ENCODE peak calls at places on chromosomes 11 and 22, in seven cellular contexts. One of them, this sample, is unnamed.
A peak's percentile ranks its signal among the peaks of the same experiment; 100 is the strongest.

GRCh38 chr11:122618927-122619326 is 36.6 kb upstream of the UBASH3B start:
- DNase-seq in BJ: no peak
- DNase-seq in cardiac fibroblast: no peak
- DNase-seq in PC-9: no peak
- DNase-seq in bronchial epithelial cell: no peak
- DNase-seq in left ventricle myocardium inferior: no peak
- DNase-seq in spleen: no peak
- DNase-seq in this sample: no peak

GRCh38 chr11:34783816-34784317 is 132.3 kb downstream of the APIP start:
- DNase-seq in BJ: no peak
- DNase-seq in cardiac fibroblast: no peak
- DNase-seq in PC-9: peak; percentile 43
- DNase-seq in bronchial epithelial cell: peak; percentile 35
- DNase-seq in left ventricle myocardium inferior: no peak
- DNase-seq in spleen: no peak
- DNase-seq in this sample: no peak

GRCh38 chr22:43867839-43868652 is 5.7 kb upstream of the SULT4A1 start:
- DNase-seq in BJ: no peak
- DNase-seq in cardiac fibroblast: peak; percentile 56
- DNase-seq in PC-9: no peak
- DNase-seq in bronchial epithelial cell: peak; percentile 38
- DNase-seq in left ventricle myocardium inferior: peak; percentile 58
- DNase-seq in spleen: peak; percentile 75
- DNase-seq in this sample: peak; percentile 76

GRCh38 chr11:93080146-93080759 is 110.8 kb downstream of the MTNR1B start:
- DNase-seq in BJ: no peak
- DNase-seq in cardiac fibroblast: no peak
- DNase-seq in PC-9: no peak
- DNase-seq in bronchial epithelial cell: no peak
- DNase-seq in left ventricle myocardium inferior: no peak
- DNase-seq in spleen: no peak
- DNase-seq in this sample: no peak

GRCh38 chr11:11605821-11606450 is 15.9 kb downstream of the GALNT18 start:
- DNase-seq in BJ: no peak
- DNase-seq in cardiac fibroblast: no peak
- DNase-seq in PC-9: no peak
- DNase-seq in bronchial epithelial cell: peak; percentile 54
- DNase-seq in left ventricle myocardium inferior: no peak
- DNase-seq in spleen: no peak
- DNase-seq in this sample: no peak

GRCh38 chr11:83102806-83103205 is 31.1 kb upstream of the RAB30 start:
- DNase-seq in BJ: no peak
- DNase-seq in cardiac fibroblast: no peak
- DNase-seq in PC-9: no peak
- DNase-seq in bronchial epithelial cell: no peak
- DNase-seq in left ventricle myocardium inferior: no peak
- DNase-seq in spleen: no peak
- DNase-seq in this sample: no peak

GRCh38 chr11:65502852-65503603 is 4.2 kb downstream of the MALAT1 start:
- DNase-seq in BJ: no peak
- DNase-seq in cardiac fibroblast: peak; percentile 73
- DNase-seq in PC-9: no peak
- DNase-seq in bronchial epithelial cell: peak; percentile 18
- DNase-seq in left ventricle myocardium inferior: no peak
- DNase-seq in spleen: no peak
- DNase-seq in this sample: peak; percentile 83

GRCh38 chr11:10931761-10932700 is 74.2 kb upstream of the ZBED5 start:
- DNase-seq in BJ: no peak
- DNase-seq in cardiac fibroblast: no peak
- DNase-seq in PC-9: peak; percentile 59
- DNase-seq in bronchial epithelial cell: no peak
- DNase-seq in left ventricle myocardium inferior: peak; percentile 26
- DNase-seq in spleen: no peak
- DNase-seq in this sample: no peak

GRCh38 chr11:42172441-42172840 is 713.0 kb upstream of the LRRC4C start:
- DNase-seq in BJ: no peak
- DNase-seq in cardiac fibroblast: no peak
- DNase-seq in PC-9: no peak
- DNase-seq in bronchial epithelial cell: no peak
- DNase-seq in left ventricle myocardium inferior: no peak
- DNase-seq in spleen: no peak
- DNase-seq in this sample: no peak

GRCh38 chr11:68264244-68264643 is 7.5 kb downstream of the C11orf24 start:
- DNase-seq in BJ: no peak
- DNase-seq in cardiac fibroblast: no peak
- DNase-seq in PC-9: no peak
- DNase-seq in bronchial epithelial cell: no peak
- DNase-seq in left ventricle myocardium inferior: no peak
- DNase-seq in spleen: no peak
- DNase-seq in this sample: no peak

GRCh38 chr22:43385770-43386641 is 25.8 kb upstream of the MPPED1 start:
- DNase-seq in BJ: no peak
- DNase-seq in cardiac fibroblast: peak; percentile 78
- DNase-seq in PC-9: peak; percentile 48
- DNase-seq in bronchial epithelial cell: peak; percentile 38
- DNase-seq in left ventricle myocardium inferior: peak; percentile 73
- DNase-seq in spleen: peak; percentile 94
- DNase-seq in this sample: peak; percentile 74

GRCh38 chr22:39453765-39454378 is 2.9 kb upstream of the MGAT3 start:
- DNase-seq in BJ: no peak
- DNase-seq in cardiac fibroblast: no peak
- DNase-seq in PC-9: peak; percentile 84
- DNase-seq in bronchial epithelial cell: no peak
- DNase-seq in left ventricle myocardium inferior: no peak
- DNase-seq in spleen: no peak
- DNase-seq in this sample: no peak

GRCh38 chr22:33361581-33361980 is 303.4 kb upstream of the SYN3 start:
- DNase-seq in BJ: no peak
- DNase-seq in cardiac fibroblast: peak; percentile 34
- DNase-seq in PC-9: no peak
- DNase-seq in bronchial epithelial cell: peak; percentile 29
- DNase-seq in left ventricle myocardium inferior: no peak
- DNase-seq in spleen: no peak
- DNase-seq in this sample: no peak

GRCh38 chr22:39239561-39240423 is 5.0 kb downstream of the PDGFB start:
- DNase-seq in BJ: no peak
- DNase-seq in cardiac fibroblast: no peak
- DNase-seq in PC-9: peak; percentile 85
- DNase-seq in bronchial epithelial cell: peak; percentile 56
- DNase-seq in left ventricle myocardium inferior: no peak
- DNase-seq in spleen: no peak
- DNase-seq in this sample: no peak

GRCh38 chr11:83508804-83509203 is 222.6 kb upstream of the CCDC90B start:
- DNase-seq in BJ: no peak
- DNase-seq in cardiac fibroblast: no peak
- DNase-seq in PC-9: peak; percentile 32
- DNase-seq in bronchial epithelial cell: no peak
- DNase-seq in left ventricle myocardium inferior: no peak
- DNase-seq in spleen: no peak
- DNase-seq in this sample: no peak

GRCh38 chr11:65900125-65900898 is at the start of gene FOSL1:
- DNase-seq in BJ: peak; percentile 82
- DNase-seq in cardiac fibroblast: peak; percentile 98
- DNase-seq in PC-9: peak; percentile 97
- DNase-seq in bronchial epithelial cell: peak; percentile 93
- DNase-seq in left ventricle myocardium inferior: peak; percentile 88
- DNase-seq in spleen: peak; percentile 96
- DNase-seq in this sample: peak; percentile 93

GRCh38 chr22:33565580-33565995 is 354.7 kb downstream of the LARGE1 start:
- DNase-seq in BJ: no peak
- DNase-seq in cardiac fibroblast: no peak
- DNase-seq in PC-9: no peak
- DNase-seq in bronchial epithelial cell: no peak
- DNase-seq in left ventricle myocardium inferior: peak; percentile 36
- DNase-seq in spleen: no peak
- DNase-seq in this sample: no peak

GRCh38 chr11:62280452-62280851 is 10.5 kb downstream of the SCGB2A2 start:
- DNase-seq in BJ: no peak
- DNase-seq in cardiac fibroblast: no peak
- DNase-seq in PC-9: no peak
- DNase-seq in bronchial epithelial cell: no peak
- DNase-seq in left ventricle myocardium inferior: no peak
- DNase-seq in spleen: no peak
- DNase-seq in this sample: no peak

GRCh38 chr11:35681181-35681767 is 18.7 kb downstream of the TRIM44 start:
- DNase-seq in BJ: no peak
- DNase-seq in cardiac fibroblast: no peak
- DNase-seq in PC-9: no peak
- DNase-seq in bronchial epithelial cell: no peak
- DNase-seq in left ventricle myocardium inferior: no peak
- DNase-seq in spleen: no peak
- DNase-seq in this sample: no peak

GRCh38 chr11:62242021-62242420 is at the start of gene SCGB1D2:
- DNase-seq in BJ: no peak
- DNase-seq in cardiac fibroblast: no peak
- DNase-seq in PC-9: peak; percentile 80
- DNase-seq in bronchial epithelial cell: peak; percentile 44
- DNase-seq in left ventricle myocardium inferior: peak; percentile 78
- DNase-seq in spleen: no peak
- DNase-seq in this sample: no peak

DNA sequence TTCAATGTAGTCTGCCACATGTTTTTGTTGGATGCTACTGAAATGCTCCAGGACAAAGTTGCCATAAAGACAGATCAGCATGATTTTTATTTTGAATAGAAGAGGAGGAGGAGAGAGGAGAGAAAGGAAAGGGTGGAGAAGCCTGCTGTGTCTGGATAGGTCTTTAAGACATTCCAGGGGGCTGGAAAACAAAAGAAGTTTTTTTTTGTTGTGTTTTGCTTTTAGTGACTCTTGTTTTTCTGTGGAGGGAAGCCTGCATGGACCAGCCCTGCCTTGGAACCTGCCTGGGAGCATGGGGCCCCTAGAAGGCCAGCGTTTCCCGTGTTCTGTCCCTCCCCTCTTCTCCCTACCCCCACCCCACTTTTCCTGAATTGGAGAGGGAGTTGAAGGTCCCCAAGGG is 2.3 kb downstream of the TSPAN18 start:
- DNase-seq in BJ: no peak
- DNase-seq in cardiac fibroblast: no peak
- DNase-seq in PC-9: no peak
- DNase-seq in bronchial epithelial cell: no peak
- DNase-seq in left ventricle myocardium inferior: peak; percentile 33
- DNase-seq in spleen: no peak
- DNase-seq in this sample: no peak
- H3K4me3 ChIP-seq in BJ: no peak overlapping the region
- H3K4me3 ChIP-seq in cardiac fibroblast: no peak overlapping the region
- H3K4me3 ChIP-seq in PC-9: no peak overlapping the region
- H3K4me3 ChIP-seq in bronchial epithelial cell: no peak overlapping the region
- H3K4me3 ChIP-seq in left ventricle myocardium inferior: peak overlapping the region; percentile 96
- H3K4me3 ChIP-seq in spleen: no peak overlapping the region
- H3K4me3 ChIP-seq in this sample: no peak overlapping the region

DNA sequence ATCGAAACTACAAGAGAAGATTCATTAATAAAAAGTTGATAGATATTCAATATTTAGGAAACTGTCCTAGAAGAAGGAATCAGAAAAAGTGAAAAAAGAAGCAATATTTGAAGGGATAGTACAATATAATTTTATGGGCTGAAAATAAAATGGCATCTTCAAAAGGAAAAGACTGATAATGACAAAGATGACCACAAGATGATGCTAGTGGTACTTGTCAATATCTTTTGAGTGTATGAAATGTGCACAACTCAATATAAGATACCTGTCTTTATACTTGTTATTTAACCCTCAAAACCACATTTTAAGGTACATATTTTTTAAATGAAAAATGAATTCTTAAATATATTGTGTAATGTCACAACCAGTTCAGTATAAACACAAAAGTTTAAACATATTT is 1059.6 kb upstream of the RAG2 start:
- DNase-seq in BJ: no peak
- DNase-seq in cardiac fibroblast: peak; percentile 65
- DNase-seq in PC-9: no peak
- DNase-seq in bronchial epithelial cell: peak; percentile 49
- DNase-seq in left ventricle myocardium inferior: no peak
- DNase-seq in spleen: no peak
- DNase-seq in this sample: peak; percentile 36
- TF ChIP-seq CTCF in BJ: peak; percentile 47
- TF ChIP-seq CTCF in cardiac fibroblast: peak; percentile 61
- TF ChIP-seq CTCF in PC-9: peak; percentile 73
- TF ChIP-seq CTCF in bronchial epithelial cell: peak; percentile 42
- TF ChIP-seq CTCF in left ventricle myocardium inferior: no peak
- TF ChIP-seq CTCF in spleen: no peak
- TF ChIP-seq CTCF in this sample: peak; percentile 51

GRCh38 chr22:31628969-31629723 is 32.9 kb downstream of the PISD start:
- DNase-seq in BJ: no peak
- DNase-seq in cardiac fibroblast: no peak
- DNase-seq in PC-9: no peak
- DNase-seq in bronchial epithelial cell: no peak
- DNase-seq in left ventricle myocardium inferior: no peak
- DNase-seq in spleen: peak; percentile 79
- DNase-seq in this sample: no peak

GRCh38 chr22:31630331-31631329 is 31.4 kb downstream of the PISD start:
- DNase-seq in BJ: no peak
- DNase-seq in cardiac fibroblast: peak; percentile 80
- DNase-seq in PC-9: peak; percentile 78
- DNase-seq in bronchial epithelial cell: peak; percentile 51
- DNase-seq in left ventricle myocardium inferior: peak; percentile 82
- DNase-seq in spleen: peak; percentile 98
- DNase-seq in this sample: peak; percentile 64

GRCh38 chr22:31629741-31630184 is 32.3 kb downstream of the PISD start:
- DNase-seq in BJ: no peak
- DNase-seq in cardiac fibroblast: no peak
- DNase-seq in PC-9: no peak
- DNase-seq in bronchial epithelial cell: no peak
- DNase-seq in left ventricle myocardium inferior: no peak
- DNase-seq in spleen: peak; percentile 86
- DNase-seq in this sample: no peak

GRCh38 chr22:31628362-31628761 is 33.7 kb downstream of the PISD start:
- DNase-seq in BJ: no peak
- DNase-seq in cardiac fibroblast: no peak
- DNase-seq in PC-9: no peak
- DNase-seq in bronchial epithelial cell: no peak
- DNase-seq in left ventricle myocardium inferior: no peak
- DNase-seq in spleen: no peak
- DNase-seq in this sample: no peak

GRCh38 chr22:31631381-31631780 is 30.6 kb downstream of the PISD start:
- DNase-seq in BJ: no peak
- DNase-seq in cardiac fibroblast: no peak
- DNase-seq in PC-9: no peak
- DNase-seq in bronchial epithelial cell: no peak
- DNase-seq in left ventricle myocardium inferior: no peak
- DNase-seq in spleen: peak; percentile 78
- DNase-seq in this sample: no peak
- H3K4me3 ChIP-seq in BJ: peak overlapping the region; percentile 74
- H3K4me3 ChIP-seq in cardiac fibroblast: peak overlapping the region; percentile 78
- H3K4me3 ChIP-seq in PC-9: peak overlapping the region; percentile 84
- H3K4me3 ChIP-seq in bronchial epithelial cell: no peak overlapping the region
- H3K4me3 ChIP-seq in left ventricle myocardium inferior: peak overlapping the region; percentile 93
- H3K4me3 ChIP-seq in spleen: peak overlapping the region; percentile 77
- H3K4me3 ChIP-seq in this sample: peak overlapping the region; percentile 79

DNA sequence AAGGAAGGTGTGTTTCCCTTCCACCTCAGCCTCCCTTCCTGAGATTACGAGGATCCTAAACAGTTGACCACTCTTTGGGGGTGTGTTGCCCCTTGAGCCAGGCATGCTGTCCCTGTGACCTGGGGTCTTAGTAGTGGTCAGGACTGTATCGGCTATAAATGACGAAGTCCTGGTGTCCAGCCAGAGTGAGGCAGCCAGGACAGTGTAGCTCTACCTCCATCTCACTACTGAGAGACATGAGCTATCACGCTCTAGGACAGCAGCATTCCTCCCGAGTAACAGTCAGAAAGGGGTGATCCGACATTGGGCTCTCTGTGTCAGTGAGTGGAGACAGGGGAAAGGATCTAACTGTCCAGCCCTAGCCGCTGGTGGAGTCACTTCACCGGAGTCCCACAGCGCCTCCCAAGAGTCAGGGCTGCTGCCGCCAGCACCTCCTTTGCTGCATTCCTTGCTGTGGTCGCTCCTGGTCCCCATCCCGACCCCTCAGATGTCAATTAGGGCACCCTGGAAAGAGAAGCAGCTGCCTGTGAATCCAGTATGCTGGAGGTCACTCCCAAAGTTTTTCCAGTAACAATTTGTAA is 3.3 kb upstream of the B3GNT6 start:
- DNase-seq in BJ: no peak
- DNase-seq in cardiac fibroblast: no peak
- DNase-seq in PC-9: no peak
- DNase-seq in bronchial epithelial cell: no peak
- DNase-seq in left ventricle myocardium inferior: no peak
- DNase-seq in spleen: no peak
- DNase-seq in this sample: no peak
- TF ChIP-seq CTCF in BJ: no peak
- TF ChIP-seq CTCF in cardiac fibroblast: no peak
- TF ChIP-seq CTCF in PC-9: no peak
- TF ChIP-seq CTCF in bronchial epithelial cell: no peak
- TF ChIP-seq CTCF in left ventricle myocardium inferior: no peak
- TF ChIP-seq CTCF in spleen: no peak
- TF ChIP-seq CTCF in this sample: no peak